ENCODE peak calls at places on chromosomes 4 and X, in seven cellular contexts. V is activated CD4-positive, alpha-beta T cell treated with anti-CD3 and anti-CD28 coated beads for 4 hours; F is 8988T; O is bronchial epithelial cell; L is SIG-M5; U is LoVo; N is CD4-positive, CD25-positive, alpha-beta regulatory T cell. T is an unnamed sample.

GRCh38 chrX:106995678-106996077 is 4.3 kb downstream of the MORC4 start:
- DNase-seq in V (no peak), F (no peak), O (no peak), L (no peak), U (no peak), N (no peak), T (no peak)

GRCh38 chr4:141571368-141571767 is 65.0 kb upstream of the IL15 start:
- DNase-seq in V (no peak), F (no peak), O (peak), L (no peak), U (no peak), N (no peak), T (no peak)

GRCh38 chr4:147566762-147567161 is 50.4 kb upstream of the TMEM184C start:
- DNase-seq in V (no peak), F (no peak), O (no peak), L (no peak), U (no peak), N (no peak), T (no peak)

GRCh38 chr4:20618010-20618409 is 82.2 kb upstream of the PACRGL start:
- DNase-seq in V (no peak), F (no peak), O (no peak), L (no peak), U (no peak), N (no peak), T (no peak)

GRCh38 chr4:128525939-128526630 is 238.5 kb upstream of the PGRMC2 start:
- DNase-seq in V (no peak), F (no peak), O (peak), L (no peak), U (peak), N (no peak), T (no peak)

GRCh38 chr4:74665346-74665745 is 129.0 kb downstream of the BTC start:
- DNase-seq in V (no peak), F (no peak), O (peak), L (no peak), U (no peak), N (no peak), T (peak)

GRCh38 chrX:26789751-26790150 is 573.8 kb downstream of the MAGEB5 start:
- DNase-seq in V (no peak), F (no peak), O (no peak), L (no peak), U (no peak), N (no peak), T (no peak)

GRCh38 chr4:56400560-56400959 is 13.3 kb upstream of the AASDH start:
- DNase-seq in V (no peak), F (no peak), O (no peak), L (no peak), U (no peak), N (no peak), T (no peak)

GRCh38 chr4:56821394-56822263 is at the start of gene SPINK2:
- DNase-seq in V (peak), F (no peak), O (peak), L (no peak), U (peak), N (peak), T (peak)

GRCh38 chrX:123803331-123803983 is 56.4 kb upstream of the XIAP start:
- DNase-seq in V (no peak), F (no peak), O (peak), L (no peak), U (peak), N (no peak), T (peak)

GRCh38 chrX:10156199-10157031 is at the start of gene CLCN4:
- DNase-seq in V (no peak), F (peak), O (no peak), L (no peak), U (peak), N (no peak), T (no peak)

GRCh38 chr4:163194593-163194992 is 27.9 kb upstream of the NAF1 start:
- DNase-seq in V (no peak), F (no peak), O (no peak), L (no peak), U (no peak), N (no peak), T (no peak)

GRCh38 chr4:143625632-143626031 is 74.8 kb downstream of the FREM3 start:
- DNase-seq in V (no peak), F (no peak), O (no peak), L (no peak), U (no peak), N (no peak), T (no peak)

T was measured in activated CD4-positive, alpha-beta memory T cell treated with anti-CD3 and anti-CD28 coated beads for 36 hours.